ENCODE peak calls at places on chromosome 15, in nine cellular contexts. One of them, this sample, is unnamed.

GRCh38 chr15:48177875-48178611 is at the start of gene MYEF2:
- DNase-seq in HS-27A: no peak
- DNase-seq in activated gamma-delta T cell: peak
- DNase-seq in mammary epithelial cell: peak
- DNase-seq in NB4: no peak
- DNase-seq in germinal center: peak
- DNase-seq in HTR-8/SVneo: peak
- DNase-seq in tibial artery: peak
- DNase-seq in activated T-cell treated with anti-CD3 and anti-CD28 coated beads for 1 hour: peak
- DNase-seq in this sample: peak

GRCh38 chr15:89303986-89304385 is 30.6 kb downstream of the POLG start:
- DNase-seq in HS-27A: no peak
- DNase-seq in activated gamma-delta T cell: no peak
- DNase-seq in mammary epithelial cell: no peak
- DNase-seq in NB4: no peak
- DNase-seq in germinal center: no peak
- DNase-seq in HTR-8/SVneo: no peak
- DNase-seq in tibial artery: no peak
- DNase-seq in activated T-cell treated with anti-CD3 and anti-CD28 coated beads for 1 hour: no peak
- DNase-seq in this sample: no peak

GRCh38 chr15:101642361-101642760 is 9.8 kb downstream of the TM2D3 start:
- DNase-seq in HS-27A: no peak
- DNase-seq in activated gamma-delta T cell: no peak
- DNase-seq in mammary epithelial cell: no peak
- DNase-seq in NB4: no peak
- DNase-seq in germinal center: no peak
- DNase-seq in HTR-8/SVneo: no peak
- DNase-seq in tibial artery: no peak
- DNase-seq in activated T-cell treated with anti-CD3 and anti-CD28 coated beads for 1 hour: no peak
- DNase-seq in this sample: no peak

GRCh38 chr15:39583586-39584265 is 2.8 kb downstream of the THBS1 start:
- DNase-seq in HS-27A: no peak
- DNase-seq in activated gamma-delta T cell: no peak
- DNase-seq in mammary epithelial cell: peak
- DNase-seq in NB4: peak
- DNase-seq in germinal center: no peak
- DNase-seq in HTR-8/SVneo: peak
- DNase-seq in tibial artery: no peak
- DNase-seq in activated T-cell treated with anti-CD3 and anti-CD28 coated beads for 1 hour: no peak
- DNase-seq in this sample: no peak

GRCh38 chr15:41483115-41483514 is 10.6 kb upstream of the ITPKA start:
- DNase-seq in HS-27A: no peak
- DNase-seq in activated gamma-delta T cell: no peak
- DNase-seq in mammary epithelial cell: no peak
- DNase-seq in NB4: no peak
- DNase-seq in germinal center: no peak
- DNase-seq in HTR-8/SVneo: no peak
- DNase-seq in tibial artery: no peak
- DNase-seq in activated T-cell treated with anti-CD3 and anti-CD28 coated beads for 1 hour: no peak
- DNase-seq in this sample: no peak

GRCh38 chr15:37900286-37901221 is 33.9 kb upstream of the TMCO5A start:
- DNase-seq in HS-27A: no peak
- DNase-seq in activated gamma-delta T cell: no peak
- DNase-seq in mammary epithelial cell: peak
- DNase-seq in NB4: no peak
- DNase-seq in germinal center: no peak
- DNase-seq in HTR-8/SVneo: peak
- DNase-seq in tibial artery: no peak
- DNase-seq in activated T-cell treated with anti-CD3 and anti-CD28 coated beads for 1 hour: no peak
- DNase-seq in this sample: no peak

GRCh38 chr15:34927726-34928125 is 41.8 kb downstream of the AQR start:
- DNase-seq in HS-27A: no peak
- DNase-seq in activated gamma-delta T cell: no peak
- DNase-seq in mammary epithelial cell: no peak
- DNase-seq in NB4: no peak
- DNase-seq in germinal center: no peak
- DNase-seq in HTR-8/SVneo: no peak
- DNase-seq in tibial artery: no peak
- DNase-seq in activated T-cell treated with anti-CD3 and anti-CD28 coated beads for 1 hour: no peak
- DNase-seq in this sample: no peak

GRCh38 chr15:59448871-59449270 is 10.9 kb downstream of the FAM81A start:
- DNase-seq in HS-27A: no peak
- DNase-seq in activated gamma-delta T cell: no peak
- DNase-seq in mammary epithelial cell: no peak
- DNase-seq in NB4: no peak
- DNase-seq in germinal center: no peak
- DNase-seq in HTR-8/SVneo: no peak
- DNase-seq in tibial artery: no peak
- DNase-seq in activated T-cell treated with anti-CD3 and anti-CD28 coated beads for 1 hour: no peak
- DNase-seq in this sample: no peak

GRCh38 chr15:81869161-81869928 is 176.5 kb downstream of the MEX3B start:
- DNase-seq in HS-27A: no peak
- DNase-seq in activated gamma-delta T cell: no peak
- DNase-seq in mammary epithelial cell: no peak
- DNase-seq in NB4: no peak
- DNase-seq in germinal center: no peak
- DNase-seq in HTR-8/SVneo: no peak
- DNase-seq in tibial artery: no peak
- DNase-seq in activated T-cell treated with anti-CD3 and anti-CD28 coated beads for 1 hour: no peak
- DNase-seq in this sample: no peak

GRCh38 chr15:70246623-70247200 is 149.0 kb upstream of the TLE3 start:
- DNase-seq in HS-27A: no peak
- DNase-seq in activated gamma-delta T cell: no peak
- DNase-seq in mammary epithelial cell: no peak
- DNase-seq in NB4: peak
- DNase-seq in germinal center: no peak
- DNase-seq in HTR-8/SVneo: no peak
- DNase-seq in tibial artery: no peak
- DNase-seq in activated T-cell treated with anti-CD3 and anti-CD28 coated beads for 1 hour: no peak
- DNase-seq in this sample: no peak

GRCh38 chr15:79339588-79340314 is 28.8 kb downstream of the TMED3 start:
- DNase-seq in HS-27A: peak
- DNase-seq in activated gamma-delta T cell: no peak
- DNase-seq in mammary epithelial cell: peak
- DNase-seq in NB4: peak
- DNase-seq in germinal center: peak
- DNase-seq in HTR-8/SVneo: peak
- DNase-seq in tibial artery: no peak
- DNase-seq in activated T-cell treated with anti-CD3 and anti-CD28 coated beads for 1 hour: no peak
- DNase-seq in this sample: no peak

GRCh38 chr15:45495588-45495987 is 27.0 kb downstream of the SLC30A4 start:
- DNase-seq in HS-27A: no peak
- DNase-seq in activated gamma-delta T cell: no peak
- DNase-seq in mammary epithelial cell: no peak
- DNase-seq in NB4: no peak
- DNase-seq in germinal center: no peak
- DNase-seq in HTR-8/SVneo: no peak
- DNase-seq in tibial artery: no peak
- DNase-seq in activated T-cell treated with anti-CD3 and anti-CD28 coated beads for 1 hour: no peak
- DNase-seq in this sample: no peak

GRCh38 chr15:81362790-81363189 is 11.2 kb downstream of the TMC3 start:
- DNase-seq in HS-27A: no peak
- DNase-seq in activated gamma-delta T cell: no peak
- DNase-seq in mammary epithelial cell: no peak
- DNase-seq in NB4: no peak
- DNase-seq in germinal center: no peak
- DNase-seq in HTR-8/SVneo: no peak
- DNase-seq in tibial artery: no peak
- DNase-seq in activated T-cell treated with anti-CD3 and anti-CD28 coated beads for 1 hour: no peak
- DNase-seq in this sample: no peak

GRCh38 chr15:47402829-47403228 is 314.5 kb upstream of the SEMA6D start:
- DNase-seq in HS-27A: no peak
- DNase-seq in activated gamma-delta T cell: no peak
- DNase-seq in mammary epithelial cell: peak
- DNase-seq in NB4: no peak
- DNase-seq in germinal center: no peak
- DNase-seq in HTR-8/SVneo: no peak
- DNase-seq in tibial artery: no peak
- DNase-seq in activated T-cell treated with anti-CD3 and anti-CD28 coated beads for 1 hour: no peak
- DNase-seq in this sample: no peak

GRCh38 chr15:92521624-92522008 is 127.9 kb downstream of the ST8SIA2 start:
- DNase-seq in HS-27A: peak
- DNase-seq in activated gamma-delta T cell: no peak
- DNase-seq in mammary epithelial cell: peak
- DNase-seq in NB4: peak
- DNase-seq in germinal center: peak
- DNase-seq in HTR-8/SVneo: peak
- DNase-seq in tibial artery: peak
- DNase-seq in activated T-cell treated with anti-CD3 and anti-CD28 coated beads for 1 hour: peak
- DNase-seq in this sample: peak

GRCh38 chr15:89555768-89556167 is 19.5 kb upstream of the TICRR start:
- DNase-seq in HS-27A: no peak
- DNase-seq in activated gamma-delta T cell: no peak
- DNase-seq in mammary epithelial cell: no peak
- DNase-seq in NB4: no peak
- DNase-seq in germinal center: no peak
- DNase-seq in HTR-8/SVneo: no peak
- DNase-seq in tibial artery: no peak
- DNase-seq in activated T-cell treated with anti-CD3 and anti-CD28 coated beads for 1 hour: no peak
- DNase-seq in this sample: no peak

GRCh38 chr15:33934896-33935295 is 33.4 kb upstream of the CHRM5 start:
- DNase-seq in HS-27A: no peak
- DNase-seq in activated gamma-delta T cell: no peak
- DNase-seq in mammary epithelial cell: no peak
- DNase-seq in NB4: no peak
- DNase-seq in germinal center: no peak
- DNase-seq in HTR-8/SVneo: no peak
- DNase-seq in tibial artery: no peak
- DNase-seq in activated T-cell treated with anti-CD3 and anti-CD28 coated beads for 1 hour: no peak
- DNase-seq in this sample: no peak

GRCh38 chr15:56582785-56583184 is 117.8 kb upstream of the MNS1 start:
- DNase-seq in HS-27A: no peak
- DNase-seq in activated gamma-delta T cell: no peak
- DNase-seq in mammary epithelial cell: peak
- DNase-seq in NB4: no peak
- DNase-seq in germinal center: no peak
- DNase-seq in HTR-8/SVneo: no peak
- DNase-seq in tibial artery: no peak
- DNase-seq in activated T-cell treated with anti-CD3 and anti-CD28 coated beads for 1 hour: no peak
- DNase-seq in this sample: no peak

GRCh38 chr15:79595995-79596622 is 164.0 kb downstream of the MINAR1 start:
- DNase-seq in HS-27A: peak
- DNase-seq in activated gamma-delta T cell: no peak
- DNase-seq in mammary epithelial cell: peak
- DNase-seq in NB4: peak
- DNase-seq in germinal center: peak
- DNase-seq in HTR-8/SVneo: peak
- DNase-seq in tibial artery: no peak
- DNase-seq in activated T-cell treated with anti-CD3 and anti-CD28 coated beads for 1 hour: no peak
- DNase-seq in this sample: no peak

GRCh38 chr15:32837935-32838334 is 120.1 kb downstream of the GREM1 start:
- DNase-seq in HS-27A: no peak
- DNase-seq in activated gamma-delta T cell: no peak
- DNase-seq in mammary epithelial cell: no peak
- DNase-seq in NB4: no peak
- DNase-seq in germinal center: no peak
- DNase-seq in HTR-8/SVneo: no peak
- DNase-seq in tibial artery: no peak
- DNase-seq in activated T-cell treated with anti-CD3 and anti-CD28 coated beads for 1 hour: no peak
- DNase-seq in this sample: no peak

GRCh38 chr15:37891754-37892368 is 42.6 kb upstream of the TMCO5A start:
- DNase-seq in HS-27A: no peak
- DNase-seq in activated gamma-delta T cell: no peak
- DNase-seq in mammary epithelial cell: peak
- DNase-seq in NB4: peak
- DNase-seq in germinal center: peak
- DNase-seq in HTR-8/SVneo: no peak
- DNase-seq in tibial artery: no peak
- DNase-seq in activated T-cell treated with anti-CD3 and anti-CD28 coated beads for 1 hour: no peak
- DNase-seq in this sample: peak

GRCh38 chr15:101712078-101712477 is 12.2 kb downstream of the TARS3 start:
- DNase-seq in HS-27A: no peak
- DNase-seq in activated gamma-delta T cell: no peak
- DNase-seq in mammary epithelial cell: no peak
- DNase-seq in NB4: no peak
- DNase-seq in germinal center: no peak
- DNase-seq in HTR-8/SVneo: no peak
- DNase-seq in tibial artery: no peak
- DNase-seq in activated T-cell treated with anti-CD3 and anti-CD28 coated beads for 1 hour: no peak
- DNase-seq in this sample: no peak

GRCh38 chr15:43794269-43795037 is 2.3 kb downstream of the SERF2 start:
- DNase-seq in HS-27A: no peak
- DNase-seq in activated gamma-delta T cell: no peak
- DNase-seq in mammary epithelial cell: no peak
- DNase-seq in NB4: no peak
- DNase-seq in germinal center: no peak
- DNase-seq in HTR-8/SVneo: no peak
- DNase-seq in tibial artery: no peak
- DNase-seq in activated T-cell treated with anti-CD3 and anti-CD28 coated beads for 1 hour: no peak
- DNase-seq in this sample: no peak

GRCh38 chr15:70376929-70377691 is 279.4 kb upstream of the TLE3 start:
- DNase-seq in HS-27A: no peak
- DNase-seq in activated gamma-delta T cell: no peak
- DNase-seq in mammary epithelial cell: peak
- DNase-seq in NB4: peak
- DNase-seq in germinal center: no peak
- DNase-seq in HTR-8/SVneo: no peak
- DNase-seq in tibial artery: peak
- DNase-seq in activated T-cell treated with anti-CD3 and anti-CD28 coated beads for 1 hour: no peak
- DNase-seq in this sample: no peak